ENCODE peak calls at places on chromosomes 6 and 20, in four cellular contexts. K is A549, A is HCT116, N is GM12878. I is an unnamed sample.

GRCh38 chr6:3377536-3378397 is 79.1 kb downstream of the SLC22A23 start:
- DNase-seq in K (no peak), A (no peak), N (no peak), I (no peak)

GRCh38 chr6:4291453-4292403 is 156.4 kb upstream of the ECI2 start:
- DNase-seq in K (no peak), A (no peak), N (no peak), I (peak; percentile 60)

GRCh38 chr20:57438552-57438951 is 47.4 kb downstream of the RBM38 start:
- DNase-seq in K (no peak), A (no peak), N (no peak), I (no peak)

GRCh38 chr6:143197377-143197776 is 136.7 kb downstream of the AIG1 start:
- DNase-seq in K (no peak), A (no peak), N (no peak), I (no peak)

GRCh38 chr6:111894272-111894671 is 21.0 kb upstream of the FYN start:
- DNase-seq in K (no peak), A (no peak), N (no peak), I (no peak)

GRCh38 chr6:33455051-33455450 is 675 bp downstream of the ZBTB9 start:
- DNase-seq in K (no peak), A (no peak), N (no peak), I (no peak)

GRCh38 chr20:19660808-19661378 is 97.2 kb upstream of the RIN2 start:
- DNase-seq in K (no peak), A (no peak), N (no peak), I (no peak)

GRCh38 chr6:128129679-128130078 is 228.8 kb upstream of the THEMIS start:
- DNase-seq in K (no peak), A (no peak), N (no peak), I (no peak)

GRCh38 chr20:4548552-4548951 is 173.2 kb upstream of the PRND start:
- DNase-seq in K (no peak), A (no peak), N (no peak), I (no peak)

GRCh38 chr6:147166360-147166944 is 37.8 kb upstream of the STXBP5 start:
- DNase-seq in K (no peak), A (no peak), N (no peak), I (no peak)

GRCh38 chr6:69084746-69085335 is 449.8 kb downstream of the ADGRB3 start:
- DNase-seq in K (no peak), A (no peak), N (no peak), I (no peak)

GRCh38 chr20:22560817-22561216 is 23.6 kb downstream of the FOXA2 start:
- DNase-seq in K (no peak), A (no peak), N (no peak), I (peak; percentile 42)

GRCh38 chr20:35433337-35433736 is 4.7 kb downstream of the GDF5 start:
- DNase-seq in K (no peak), A (no peak), N (no peak), I (no peak)

GRCh38 chr20:32893878-32894483 is 35.3 kb downstream of the EFCAB8 start:
- DNase-seq in K (peak; percentile 41), A (no peak), N (no peak), I (no peak)

GRCh38 chr6:153927867-153928266 is 111.2 kb upstream of the OPRM1 start:
- DNase-seq in K (no peak), A (no peak), N (no peak), I (no peak)

GRCh38 chr6:83952830-83953229 is 80.7 kb upstream of the MRAP2 start:
- DNase-seq in K (no peak), A (no peak), N (no peak), I (no peak)

GRCh38 chr6:40205801-40206200 is 271.5 kb upstream of the MOCS1 start:
- DNase-seq in K (no peak), A (no peak), N (no peak), I (no peak)

GRCh38 chr20:11582073-11582472 is 335.6 kb upstream of the BTBD3 start:
- DNase-seq in K (no peak), A (no peak), N (no peak), I (no peak)

GRCh38 chr6:160088069-160088773 is 33.4 kb upstream of the SLC22A1 start:
- DNase-seq in K (peak; percentile 80), A (peak; percentile 4), N (no peak), I (peak; percentile 94)

GRCh38 chr20:63441136-63441776 is 31.2 kb downstream of the KCNQ2 start:
- DNase-seq in K (no peak), A (no peak), N (peak; percentile 61), I (no peak)

GRCh38 chr6:43032326-43032725 is 10.9 kb downstream of the RRP36 start:
- DNase-seq in K (no peak), A (no peak), N (no peak), I (no peak)

GRCh38 chr6:118617350-118617957 is 33.9 kb downstream of the CEP85L start:
- DNase-seq in K (no peak), A (no peak), N (no peak), I (no peak)

GRCh38 chr6:27814665-27815424 is 97.4 kb downstream of the OR2B2 start:
- DNase-seq in K (no peak), A (peak; percentile 93), N (peak; percentile 97), I (no peak)

DNA sequence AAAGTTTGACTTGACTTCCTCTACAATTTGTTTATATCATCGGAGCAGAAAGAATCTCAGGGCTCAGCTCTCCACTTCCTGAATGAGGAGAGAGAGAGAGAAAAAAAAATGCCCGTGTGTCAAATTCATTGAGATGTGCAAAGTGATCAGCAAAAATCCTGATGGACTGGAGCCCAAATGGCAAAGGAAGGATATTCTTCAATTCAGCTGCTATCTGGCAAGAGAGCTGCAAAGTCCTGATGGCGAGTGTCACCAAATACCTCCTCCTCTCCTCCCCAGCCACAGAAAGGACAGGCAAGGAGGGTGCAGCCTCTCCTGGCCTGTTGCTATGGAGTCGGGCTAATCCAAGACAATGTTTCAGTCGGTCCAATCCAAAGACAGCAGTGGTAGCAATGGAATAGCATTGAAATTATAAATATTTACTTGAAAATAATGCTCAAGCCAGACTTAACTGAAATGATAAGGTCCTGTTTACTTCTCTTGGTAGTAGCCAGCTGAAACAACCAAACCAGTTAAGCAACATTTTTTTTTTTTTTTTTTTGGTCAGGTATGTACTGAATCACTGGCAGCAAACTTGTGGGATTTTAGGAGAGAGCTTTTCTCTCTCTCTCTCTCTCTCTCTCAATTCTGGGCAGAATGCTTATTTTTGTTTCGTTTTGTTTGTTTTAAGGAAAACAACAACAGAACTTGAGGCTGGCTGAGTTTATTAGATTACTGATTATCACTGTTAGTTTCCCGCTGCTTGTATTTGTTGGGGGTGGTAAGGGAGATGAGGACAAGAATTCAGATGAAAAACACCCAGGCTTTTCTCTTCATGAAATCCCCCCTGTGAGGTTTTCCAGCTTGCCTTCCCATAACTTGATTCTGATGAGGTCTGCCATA is 204.2 kb downstream of the BCAS1 start:
- DNase-seq in K (peak; percentile 32), A (no peak), N (no peak), I (no peak)
- H3K4me1 ChIP-seq in K (peaks cover 64% of the 10 kb centered on the region), A (peaks cover 31% of the 10 kb centered on the region), N (peaks cover 31% of the 10 kb centered on the region), I (peaks cover 24% of the 10 kb centered on the region)

DNA sequence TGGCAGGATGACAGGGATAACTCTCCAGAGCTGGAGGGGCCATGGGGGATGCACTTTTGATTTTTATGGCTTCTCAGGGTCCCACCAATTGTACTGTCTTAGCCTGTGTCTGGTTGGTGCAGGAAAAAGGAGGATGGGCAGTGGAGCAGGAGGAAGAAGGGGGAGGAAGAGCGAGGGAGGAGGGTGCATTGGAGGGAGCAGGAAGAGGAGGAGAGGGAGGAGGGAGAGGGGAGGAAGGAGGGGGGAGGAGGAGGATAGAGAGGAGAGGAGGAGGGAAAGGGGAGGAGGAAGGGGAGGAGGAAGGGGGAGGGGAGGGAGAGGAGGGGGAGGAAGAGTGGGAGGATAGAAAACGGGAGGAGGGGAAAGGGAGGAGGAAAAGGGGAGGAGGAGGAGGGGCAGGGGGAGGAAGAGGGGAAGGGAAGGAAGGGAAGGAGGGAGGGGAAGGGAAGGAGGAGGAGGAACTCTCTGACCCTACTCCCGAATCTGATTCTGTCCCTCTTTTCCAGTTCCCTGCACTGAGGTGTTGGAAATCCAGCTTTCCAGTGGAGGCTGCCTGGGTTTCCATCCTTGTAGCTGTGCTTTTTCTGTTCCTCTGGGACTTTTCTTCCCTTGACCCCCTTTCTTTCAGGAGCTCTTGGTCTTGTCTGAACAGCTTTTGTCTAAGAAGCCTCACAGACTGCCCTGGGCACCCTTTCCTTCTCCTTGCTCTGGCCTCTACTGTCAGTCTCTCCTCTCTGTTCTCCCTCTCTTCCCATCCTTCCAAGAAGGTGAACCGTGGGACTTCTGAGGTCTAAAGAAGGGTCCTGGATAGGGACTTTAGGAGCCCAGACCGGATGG is 149.4 kb downstream of the DHX35 start:
- DNase-seq in K (no peak), A (no peak), N (no peak), I (no peak)
- H3K27ac ChIP-seq in K (no peak overlapping the region), A (no peak overlapping the region), N (no peak overlapping the region), I (no peak overlapping the region)

GRCh38 chr6:109455502-109456282 is at the start of gene MICAL1:
- DNase-seq in K (peak; percentile 40), A (no peak), N (peak; percentile 45), I (no peak)
- TF ChIP-seq POLR2A in K (peak; percentile 47), A (no peak), N (peak; percentile 82), I (no peak)

DNA sequence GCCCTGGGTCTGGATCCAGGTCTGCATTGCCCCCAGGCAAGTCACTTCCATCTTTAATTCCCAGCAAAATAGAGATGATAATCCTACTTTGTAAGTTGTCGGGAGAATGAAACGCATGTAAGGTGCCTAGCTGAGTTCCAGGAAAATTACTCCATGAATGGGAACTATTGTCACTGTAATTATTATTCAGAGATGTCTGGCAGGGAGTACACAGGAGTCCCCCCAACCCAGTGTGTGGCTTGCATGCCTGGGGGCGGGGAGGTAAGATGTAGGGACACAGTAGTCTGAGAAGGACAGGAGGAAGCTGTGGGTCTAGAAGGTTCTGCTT is 85.4 kb downstream of the CD40 start:
- DNase-seq in K (no peak), A (no peak), N (no peak), I (no peak)
- H3K4me1 ChIP-seq in K (peaks cover 18% of the 10 kb centered on the region), A (peaks cover 51% of the 10 kb centered on the region), N (peaks cover 13% of the 10 kb centered on the region), I (peaks cover 11% of the 10 kb centered on the region)

DNA sequence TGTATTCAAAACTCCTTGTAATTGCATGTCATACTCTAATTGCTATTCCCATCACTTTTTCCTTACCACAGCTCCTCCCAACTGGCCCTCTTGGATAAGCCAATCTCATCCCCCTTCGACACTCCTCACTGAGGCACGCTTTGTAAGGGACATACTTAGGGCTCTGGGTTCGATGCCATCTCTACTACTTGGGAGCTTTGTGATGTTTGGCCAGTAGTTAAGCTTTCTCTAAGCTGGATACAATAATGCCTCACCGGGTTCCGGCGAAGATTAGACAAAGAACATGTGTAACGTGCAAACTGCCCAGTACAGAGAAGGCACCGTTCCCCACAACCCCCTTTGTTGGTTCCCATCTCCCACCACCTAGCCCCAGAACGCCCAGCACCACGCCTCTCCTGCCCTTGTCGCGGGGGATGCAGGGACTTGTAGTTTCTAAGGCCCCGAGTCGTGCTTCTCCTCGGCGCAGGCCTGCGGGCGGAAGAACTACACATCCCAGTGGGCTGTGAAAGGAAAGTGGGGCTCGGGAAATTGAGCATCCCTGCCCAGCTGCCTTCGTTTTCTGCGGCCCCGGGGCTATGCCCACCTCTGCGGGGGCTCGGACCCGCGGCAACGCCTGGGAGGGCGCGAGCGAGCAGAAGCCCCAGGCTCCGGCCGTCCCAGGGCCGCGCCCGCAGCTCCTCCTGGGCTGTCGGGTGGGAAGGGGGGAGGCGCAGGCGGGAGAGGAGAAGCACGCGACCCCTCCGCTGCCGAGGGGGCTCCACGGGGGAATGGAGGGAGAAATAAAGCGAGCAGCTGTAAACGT is 1.1 kb upstream of the ZDHHC14 start:
- DNase-seq in K (peak; percentile 56), A (peak; percentile 82), N (peak; percentile 65), I (peak; percentile 98)
- H3K27ac ChIP-seq in K (peak overlapping the region; percentile 93), A (peak overlapping the region; percentile 84), N (peak overlapping the region; percentile 50), I (peak overlapping the region; percentile 94)